ENCODE peak calls at places on chromosomes 1 and 21, in five cellular contexts. One of them, this sample, is unnamed.

GRCh38 chr1:228014235-228014930 is 7.6 kb downstream of the WNT3A start:
- DNase-seq in effector CD4-positive, alpha-beta T cell: no peak
- DNase-seq in NCI-H1105: no peak
- DNase-seq in stromal cell of bone marrow: no peak
- DNase-seq in SK-N-SH: peak
- DNase-seq in this sample: no peak

GRCh38 chr1:35192056-35192852 is 691 bp downstream of the SFPQ start:
- DNase-seq in effector CD4-positive, alpha-beta T cell: peak
- DNase-seq in NCI-H1105: peak
- DNase-seq in stromal cell of bone marrow: peak
- DNase-seq in SK-N-SH: peak
- DNase-seq in this sample: peak

GRCh38 chr1:230791986-230792564 is 44.9 kb downstream of the CAPN9 start:
- DNase-seq in effector CD4-positive, alpha-beta T cell: no peak
- DNase-seq in NCI-H1105: no peak
- DNase-seq in stromal cell of bone marrow: no peak
- DNase-seq in SK-N-SH: no peak
- DNase-seq in this sample: no peak

GRCh38 chr1:30649321-30649991 is 73.9 kb downstream of the MATN1 start:
- DNase-seq in effector CD4-positive, alpha-beta T cell: no peak
- DNase-seq in NCI-H1105: no peak
- DNase-seq in stromal cell of bone marrow: no peak
- DNase-seq in SK-N-SH: no peak
- DNase-seq in this sample: no peak

GRCh38 chr21:34836103-34836932 is 167.5 kb downstream of the CLIC6 start:
- DNase-seq in effector CD4-positive, alpha-beta T cell: no peak
- DNase-seq in NCI-H1105: no peak
- DNase-seq in stromal cell of bone marrow: peak
- DNase-seq in SK-N-SH: no peak
- DNase-seq in this sample: no peak

GRCh38 chr1:92291372-92291999 is 7.3 kb downstream of the GLMN start:
- DNase-seq in effector CD4-positive, alpha-beta T cell: no peak
- DNase-seq in NCI-H1105: peak
- DNase-seq in stromal cell of bone marrow: peak
- DNase-seq in SK-N-SH: peak
- DNase-seq in this sample: no peak

GRCh38 chr1:206143537-206144155 is 26.5 kb upstream of the AVPR1B start:
- DNase-seq in effector CD4-positive, alpha-beta T cell: no peak
- DNase-seq in NCI-H1105: no peak
- DNase-seq in stromal cell of bone marrow: no peak
- DNase-seq in SK-N-SH: no peak
- DNase-seq in this sample: no peak

GRCh38 chr1:234170622-234171021 is 202.6 kb upstream of the COA6 start:
- DNase-seq in effector CD4-positive, alpha-beta T cell: no peak
- DNase-seq in NCI-H1105: no peak
- DNase-seq in stromal cell of bone marrow: no peak
- DNase-seq in SK-N-SH: no peak
- DNase-seq in this sample: no peak

GRCh38 chr1:162627662-162628296 is 4.5 kb upstream of the DDR2 start:
- DNase-seq in effector CD4-positive, alpha-beta T cell: no peak
- DNase-seq in NCI-H1105: peak
- DNase-seq in stromal cell of bone marrow: no peak
- DNase-seq in SK-N-SH: no peak
- DNase-seq in this sample: no peak

GRCh38 chr1:40064797-40065492 is 24.4 kb downstream of the CAP1 start:
- DNase-seq in effector CD4-positive, alpha-beta T cell: no peak
- DNase-seq in NCI-H1105: no peak
- DNase-seq in stromal cell of bone marrow: no peak
- DNase-seq in SK-N-SH: no peak
- DNase-seq in this sample: no peak

GRCh38 chr1:227541796-227542152 is 21.6 kb upstream of the ZNF678 start:
- DNase-seq in effector CD4-positive, alpha-beta T cell: no peak
- DNase-seq in NCI-H1105: no peak
- DNase-seq in stromal cell of bone marrow: no peak
- DNase-seq in SK-N-SH: peak
- DNase-seq in this sample: no peak

This sample was measured in effector memory CD8-positive, alpha-beta T cell.